ENCODE peak calls at places on chromosome 18, in seven cellular contexts. G, W, I, D, T, C and H are unnamed samples.

GRCh38 chr18:49839012-49839411 is 25.7 kb upstream of the ACAA2 start:
- DNase-seq in W (no peak), G (peak), I (no peak), T (no peak), D (no peak), C (no peak), H (no peak)

GRCh38 chr18:31454066-31454708 is 6.6 kb downstream of the DSG3 start:
- DNase-seq in W (no peak), T (no peak), D (no peak), G (peak), C (no peak), I (no peak), H (peak)

GRCh38 chr18:55163550-55163949 is 204.3 kb upstream of the CCDC68 start:
- DNase-seq in G (no peak), W (no peak), C (no peak), D (no peak), T (no peak), I (no peak), H (no peak)

GRCh38 chr18:30358545-30358944 is 684.0 kb downstream of the DSC3 start:
- DNase-seq in G (no peak), D (no peak), W (no peak), T (no peak), I (no peak), C (no peak), H (no peak)

GRCh38 chr18:74499633-74500032 is 3.5 kb downstream of the CNDP2 start:
- DNase-seq in G (no peak), D (peak), W (peak), I (peak), T (peak), C (peak), H (peak)

GRCh38 chr18:3985030-3985429 is 470.1 kb downstream of the DLGAP1 start:
- DNase-seq in D (no peak), C (no peak), G (peak), I (no peak), T (no peak), W (no peak), H (no peak)

GRCh38 chr18:45402485-45403056 is 212.7 kb upstream of the SLC14A2 start:
- DNase-seq in W (peak), I (no peak), C (no peak), T (no peak), D (no peak), G (peak), H (no peak)

GRCh38 chr18:14971461-14972185 is 223.7 kb downstream of the ANKRD30B start:
- DNase-seq in G (no peak), T (no peak), C (no peak), W (no peak), I (no peak), D (no peak), H (no peak)

GRCh38 chr18:48852292-48852691 is 98.5 kb downstream of the SMAD7 start:
- DNase-seq in D (no peak), T (no peak), G (peak), W (no peak), C (no peak), I (no peak), H (no peak)

GRCh38 chr18:58049000-58049688 is 5.1 kb downstream of the NEDD4L start:
- DNase-seq in G (no peak), W (no peak), T (no peak), I (no peak), C (no peak), D (no peak), H (no peak)

GRCh38 chr18:58046794-58047555 is 2.9 kb downstream of the NEDD4L start:
- DNase-seq in D (no peak), C (no peak), G (no peak), W (no peak), T (no peak), I (no peak), H (no peak)

GRCh38 chr18:58046087-58046793 is 2.2 kb downstream of the NEDD4L start:
- DNase-seq in G (no peak), W (no peak), D (no peak), I (no peak), T (no peak), C (no peak), H (peak)

GRCh38 chr18:58047556-58047882 is 3.5 kb downstream of the NEDD4L start:
- DNase-seq in C (no peak), W (no peak), G (no peak), D (no peak), T (no peak), I (no peak), H (no peak)

DNA sequence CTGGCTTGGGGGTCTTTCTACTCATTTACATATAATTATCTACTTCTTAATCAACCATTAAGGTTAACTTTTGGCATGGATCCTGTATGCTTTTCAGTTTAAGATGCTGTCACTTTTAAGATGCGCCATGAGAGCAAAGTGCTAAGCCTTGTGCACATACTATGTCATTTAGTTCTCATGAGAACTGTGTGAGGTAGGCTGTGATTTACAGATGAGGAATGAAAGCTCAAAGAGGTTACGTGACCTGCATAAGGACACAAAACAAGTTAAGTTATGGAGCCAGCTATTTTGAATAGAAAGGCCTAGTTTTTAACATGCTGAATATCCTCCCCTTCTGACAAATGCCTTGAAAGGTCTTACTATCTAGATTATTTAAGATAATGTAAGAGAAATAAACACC is 4.2 kb downstream of the NEDD4L start:
- DNase-seq in T (no peak), C (no peak), G (peak), D (no peak), I (no peak), W (no peak), H (no peak)
- TF ChIP-seq POLR2A in T (no peak), C (no peak), G (no peak), D (no peak), I (no peak), W (no peak), H (no peak)

DNA sequence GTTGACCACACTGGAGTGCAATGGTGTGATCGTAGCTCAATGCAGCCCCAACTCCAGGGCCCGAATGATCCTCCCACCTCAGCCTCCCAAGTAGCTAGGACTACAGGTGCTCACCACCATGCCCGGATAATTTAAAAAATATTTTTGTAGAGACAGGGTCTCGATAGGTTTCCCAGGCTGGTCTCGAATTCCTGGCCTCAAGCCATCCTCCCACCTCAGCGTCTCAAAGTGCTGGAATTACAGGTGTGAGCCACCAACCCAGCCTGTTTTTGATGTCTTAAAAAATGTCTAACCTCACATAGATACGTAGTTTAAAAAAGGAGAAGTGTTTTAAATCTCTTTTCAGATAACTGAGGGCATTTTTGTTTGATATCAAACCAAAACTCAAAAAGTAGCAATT is 37.6 kb downstream of the IMPA2 start:
- DNase-seq in D (no peak), I (no peak), T (no peak), C (no peak), W (no peak), G (no peak), H (no peak)
- TF ChIP-seq CTCF in D (no peak), I (no peak), T (no peak), C (no peak), W (no peak), G (no peak), H (no peak)

DNA sequence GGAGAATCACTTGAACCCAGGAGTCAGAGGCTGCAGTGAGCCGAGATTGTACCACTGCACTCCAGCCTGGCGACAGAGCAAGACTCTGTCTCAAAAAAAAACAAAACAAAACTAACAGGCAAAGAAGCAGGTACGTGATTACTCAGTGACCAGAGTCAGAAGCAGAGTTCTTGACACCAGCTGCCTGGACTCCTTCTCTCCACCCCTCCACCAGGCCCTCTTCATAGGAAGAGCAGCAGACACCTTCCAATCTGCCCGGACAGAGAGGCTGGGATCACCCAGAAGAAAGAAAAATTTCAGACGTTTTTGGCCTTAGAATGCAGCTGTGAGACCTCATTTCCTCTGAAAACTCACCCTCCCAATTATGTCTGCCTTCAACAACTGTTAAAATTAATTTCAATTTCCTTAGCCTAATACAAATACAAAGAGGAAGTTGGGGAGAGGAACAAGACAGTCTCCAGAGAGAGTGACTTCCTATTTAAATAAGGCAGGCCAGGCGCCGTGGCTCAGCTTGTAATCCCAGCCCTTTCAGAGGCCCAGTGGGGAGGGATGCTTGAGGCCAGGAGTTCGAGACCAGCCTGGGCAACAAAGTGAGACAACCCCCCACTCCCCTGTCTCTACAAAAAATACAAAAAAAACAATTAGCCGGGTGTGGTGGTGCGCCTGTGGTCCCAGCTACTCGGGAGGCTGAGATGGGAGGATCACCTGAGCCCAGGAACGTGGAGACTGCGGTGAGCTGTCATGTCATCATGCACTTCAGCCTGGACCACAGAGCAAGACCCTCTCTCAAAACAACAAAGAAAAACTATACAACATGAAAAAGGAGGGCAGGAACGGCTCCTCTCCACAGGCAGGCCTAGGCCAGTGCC is 1.6 kb downstream of the SLC66A2 start:
- DNase-seq in D (peak), C (peak), G (no peak), T (peak), W (peak), I (peak), H (no peak)
- H3K27ac ChIP-seq in D (peak), C (peak), G (no peak), T (no peak), W (peak), I (peak), H (peak)

GRCh38 chr18:76565238-76566173 is 70.5 kb upstream of the ZNF516 start:
- DNase-seq in G (peak), D (peak), C (peak), W (peak), T (peak), I (peak), H (peak)
- TF ChIP-seq POLR2A in G (no peak), D (no peak), C (no peak), W (no peak), T (no peak), I (no peak), H (no peak)

DNA sequence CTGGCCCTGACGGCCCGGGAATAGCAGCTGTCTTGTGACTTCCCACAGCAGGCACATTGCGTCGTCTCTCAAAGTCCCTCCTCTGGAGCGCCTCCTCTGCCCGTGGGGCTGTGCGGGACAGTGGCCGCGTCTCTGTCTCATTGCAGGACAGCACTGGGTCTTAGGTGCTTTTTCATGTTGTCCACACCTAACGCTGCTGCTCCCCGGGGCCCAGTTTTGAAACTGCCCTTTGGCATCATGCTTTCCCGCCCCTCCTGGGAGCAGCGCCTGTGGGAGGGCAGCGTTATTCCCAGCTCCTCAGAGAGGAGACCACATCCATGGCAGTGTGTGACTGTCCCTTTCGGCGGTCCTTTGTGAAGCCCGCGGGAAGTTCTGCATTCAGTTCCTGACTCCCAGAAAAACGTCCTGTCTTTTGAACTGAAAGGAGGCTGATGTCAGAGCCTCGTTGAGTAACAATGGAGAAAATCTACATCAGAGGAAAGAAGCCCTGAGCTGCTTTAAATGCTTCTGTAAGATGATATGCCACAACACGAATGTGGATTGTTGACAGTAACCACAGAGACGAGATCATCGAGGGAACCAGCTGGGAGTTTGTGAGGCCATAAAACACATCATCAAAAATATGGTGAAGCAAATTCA is 226.0 kb downstream of the FAM210A start:
- DNase-seq in W (no peak), C (no peak), D (no peak), I (peak), G (peak), T (no peak), H (peak)
- TF ChIP-seq CTCF in W (no peak), C (no peak), D (no peak), I (peak), G (no peak), T (no peak), H (no peak)